ENCODE peak calls at places on chromosome 19, in four cellular contexts. One of them, this sample, is unnamed. For H3K4me1, the result is how much of the 10 kb centered on the place peaks cover.

GRCh38 chr19:28543244-28543776 is 669.6 kb downstream of the UQCRFS1 start:
- DNase-seq in Peyer's patch: no peak
- DNase-seq in naive thymus-derived CD4-positive, alpha-beta T cell: no peak
- DNase-seq in right lobe of liver: no peak
- DNase-seq in this sample: no peak

GRCh38 chr19:38666662-38667448 is 19.4 kb downstream of the ACTN4 start:
- DNase-seq in naive thymus-derived CD4-positive, alpha-beta T cell: no peak
- DNase-seq in right lobe of liver: no peak
- DNase-seq in Peyer's patch: no peak
- DNase-seq in this sample: peak

GRCh38 chr19:41206926-41207750 is 11.9 kb upstream of the AXL start:
- DNase-seq in Peyer's patch: no peak
- DNase-seq in right lobe of liver: no peak
- DNase-seq in naive thymus-derived CD4-positive, alpha-beta T cell: no peak
- DNase-seq in this sample: no peak

GRCh38 chr19:55836340-55836739 is at the start of gene NLRP4:
- DNase-seq in right lobe of liver: no peak
- DNase-seq in naive thymus-derived CD4-positive, alpha-beta T cell: no peak
- DNase-seq in Peyer's patch: no peak
- DNase-seq in this sample: no peak

GRCh38 chr19:44757057-44757734 is 8.7 kb downstream of the BCL3 start:
- DNase-seq in right lobe of liver: no peak
- DNase-seq in Peyer's patch: no peak
- DNase-seq in naive thymus-derived CD4-positive, alpha-beta T cell: no peak
- DNase-seq in this sample: no peak

GRCh38 chr19:3573162-3573857 is 566 bp downstream of the HMG20B start:
- DNase-seq in Peyer's patch: no peak
- DNase-seq in right lobe of liver: peak
- DNase-seq in naive thymus-derived CD4-positive, alpha-beta T cell: no peak
- DNase-seq in this sample: no peak

GRCh38 chr19:51761696-51762095 is 716 bp downstream of the FPR2 start:
- DNase-seq in right lobe of liver: no peak
- DNase-seq in Peyer's patch: no peak
- DNase-seq in naive thymus-derived CD4-positive, alpha-beta T cell: no peak
- DNase-seq in this sample: no peak

GRCh38 chr19:3046621-3047306 is 15.5 kb downstream of the TLE5 start:
- DNase-seq in naive thymus-derived CD4-positive, alpha-beta T cell: no peak
- DNase-seq in Peyer's patch: no peak
- DNase-seq in right lobe of liver: no peak
- DNase-seq in this sample: no peak

GRCh38 chr19:14347999-14348889 is 33.0 kb upstream of the ADGRE5 start:
- DNase-seq in naive thymus-derived CD4-positive, alpha-beta T cell: peak
- DNase-seq in right lobe of liver: peak
- DNase-seq in Peyer's patch: peak
- DNase-seq in this sample: peak

GRCh38 chr19:33125929-33126388 is 6.0 kb upstream of the WDR88 start:
- DNase-seq in Peyer's patch: peak
- DNase-seq in right lobe of liver: no peak
- DNase-seq in naive thymus-derived CD4-positive, alpha-beta T cell: peak
- DNase-seq in this sample: peak

GRCh38 chr19:37309834-37310575 is 60.9 kb upstream of the ZNF527 start:
- DNase-seq in right lobe of liver: no peak
- DNase-seq in Peyer's patch: no peak
- DNase-seq in naive thymus-derived CD4-positive, alpha-beta T cell: no peak
- DNase-seq in this sample: peak

GRCh38 chr19:58089846-58090245 is 8.2 kb downstream of the ZSCAN18 start:
- DNase-seq in naive thymus-derived CD4-positive, alpha-beta T cell: no peak
- DNase-seq in Peyer's patch: no peak
- DNase-seq in right lobe of liver: no peak
- DNase-seq in this sample: no peak

GRCh38 chr19:49873834-49874233 is 3.3 kb downstream of the AKT1S1 start:
- DNase-seq in naive thymus-derived CD4-positive, alpha-beta T cell: no peak
- DNase-seq in Peyer's patch: no peak
- DNase-seq in right lobe of liver: no peak
- DNase-seq in this sample: no peak

GRCh38 chr19:32020538-32020937 is 324.9 kb upstream of the ZNF507 start:
- DNase-seq in Peyer's patch: no peak
- DNase-seq in right lobe of liver: no peak
- DNase-seq in naive thymus-derived CD4-positive, alpha-beta T cell: no peak
- DNase-seq in this sample: no peak

GRCh38 chr19:46719629-46720515 is 3.0 kb upstream of the PRKD2 start:
- DNase-seq in naive thymus-derived CD4-positive, alpha-beta T cell: no peak
- DNase-seq in Peyer's patch: no peak
- DNase-seq in right lobe of liver: no peak
- DNase-seq in this sample: no peak

GRCh38 chr19:23310729-23311211 is 60.6 kb upstream of the ZNF724 start:
- DNase-seq in naive thymus-derived CD4-positive, alpha-beta T cell: no peak
- DNase-seq in Peyer's patch: no peak
- DNase-seq in right lobe of liver: no peak
- DNase-seq in this sample: no peak

GRCh38 chr19:435707-436412 is 25.0 kb downstream of the SHC2 start:
- DNase-seq in Peyer's patch: no peak
- DNase-seq in right lobe of liver: no peak
- DNase-seq in naive thymus-derived CD4-positive, alpha-beta T cell: no peak
- DNase-seq in this sample: no peak

GRCh38 chr19:10736916-10737551 is 19.2 kb downstream of the DNM2 start:
- DNase-seq in Peyer's patch: no peak
- DNase-seq in right lobe of liver: no peak
- DNase-seq in naive thymus-derived CD4-positive, alpha-beta T cell: no peak
- DNase-seq in this sample: no peak

GRCh38 chr19:55684946-55685681 is 10.1 kb downstream of the EPN1 start:
- DNase-seq in Peyer's patch: no peak
- DNase-seq in right lobe of liver: peak
- DNase-seq in naive thymus-derived CD4-positive, alpha-beta T cell: no peak
- DNase-seq in this sample: no peak

GRCh38 chr19:39341122-39341719 is 1.0 kb upstream of the SAMD4B start:
- DNase-seq in Peyer's patch: peak
- DNase-seq in naive thymus-derived CD4-positive, alpha-beta T cell: no peak
- DNase-seq in right lobe of liver: peak
- DNase-seq in this sample: no peak

GRCh38 chr19:46579286-46579944 is 21.7 kb upstream of the CALM3 start:
- DNase-seq in Peyer's patch: no peak
- DNase-seq in right lobe of liver: no peak
- DNase-seq in naive thymus-derived CD4-positive, alpha-beta T cell: no peak
- DNase-seq in this sample: peak

GRCh38 chr19:39915101-39915847 is 19.2 kb downstream of the FCGBP start:
- DNase-seq in right lobe of liver: no peak
- DNase-seq in Peyer's patch: no peak
- DNase-seq in naive thymus-derived CD4-positive, alpha-beta T cell: no peak
- DNase-seq in this sample: no peak

GRCh38 chr19:19826875-19827274 is 5.3 kb upstream of the ZNF506 start:
- DNase-seq in Peyer's patch: no peak
- DNase-seq in naive thymus-derived CD4-positive, alpha-beta T cell: no peak
- DNase-seq in right lobe of liver: no peak
- DNase-seq in this sample: no peak

GRCh38 chr19:33902802-33903488 is 106.3 kb downstream of the KCTD15 start:
- DNase-seq in right lobe of liver: no peak
- DNase-seq in naive thymus-derived CD4-positive, alpha-beta T cell: no peak
- DNase-seq in Peyer's patch: no peak
- DNase-seq in this sample: no peak

GRCh38 chr19:41548954-41549688 is 26.8 kb upstream of the CEACAM21 start:
- DNase-seq in right lobe of liver: no peak
- DNase-seq in Peyer's patch: peak
- DNase-seq in naive thymus-derived CD4-positive, alpha-beta T cell: peak
- DNase-seq in this sample: peak

GRCh38 chr19:10620786-10621185 is 4.6 kb upstream of the SLC44A2 start:
- DNase-seq in naive thymus-derived CD4-positive, alpha-beta T cell: no peak
- DNase-seq in right lobe of liver: no peak
- DNase-seq in Peyer's patch: no peak
- DNase-seq in this sample: no peak

GRCh38 chr19:49200238-49200862 is 42.8 kb downstream of the TRPM4 start:
- DNase-seq in Peyer's patch: no peak
- DNase-seq in naive thymus-derived CD4-positive, alpha-beta T cell: no peak
- DNase-seq in right lobe of liver: no peak
- DNase-seq in this sample: no peak

GRCh38 chr19:51421229-51422052 is 4.0 kb upstream of the SIGLEC10 start:
- DNase-seq in Peyer's patch: no peak
- DNase-seq in right lobe of liver: no peak
- DNase-seq in naive thymus-derived CD4-positive, alpha-beta T cell: no peak
- DNase-seq in this sample: no peak

GRCh38 chr19:39449116-39449797 is 3.9 kb downstream of the SUPT5H start:
- DNase-seq in naive thymus-derived CD4-positive, alpha-beta T cell: no peak
- DNase-seq in Peyer's patch: no peak
- DNase-seq in right lobe of liver: no peak
- DNase-seq in this sample: no peak

GRCh38 chr19:45231891-45232290 is 13.3 kb downstream of the EXOC3L2 start:
- DNase-seq in right lobe of liver: no peak
- DNase-seq in naive thymus-derived CD4-positive, alpha-beta T cell: no peak
- DNase-seq in Peyer's patch: no peak
- DNase-seq in this sample: no peak

DNA sequence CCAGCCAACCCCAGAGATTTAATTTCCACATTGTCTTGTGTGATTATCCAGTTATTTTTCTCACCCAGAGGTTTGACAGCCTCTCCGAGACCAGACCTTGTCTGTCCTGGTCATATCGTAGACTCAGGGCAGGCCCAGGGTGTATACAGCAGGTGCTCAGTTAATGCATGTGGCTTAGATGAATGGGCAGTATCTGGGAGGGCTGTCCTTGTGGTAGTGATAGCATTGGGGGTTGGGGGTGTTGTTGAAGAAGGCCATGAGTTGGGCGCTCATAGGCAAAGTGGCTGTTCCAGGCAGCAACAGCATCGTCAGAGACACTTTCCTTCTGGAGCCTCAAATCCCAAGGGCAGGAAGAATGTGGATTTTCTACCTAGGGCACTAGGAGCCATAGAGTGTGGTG is 16.9 kb downstream of the MAST3 start:
- DNase-seq in Peyer's patch: no peak
- DNase-seq in naive thymus-derived CD4-positive, alpha-beta T cell: no peak
- DNase-seq in right lobe of liver: no peak
- DNase-seq in this sample: no peak
- H3K27ac ChIP-seq in Peyer's patch: no peak
- H3K27ac ChIP-seq in naive thymus-derived CD4-positive, alpha-beta T cell: no peak
- H3K27ac ChIP-seq in right lobe of liver: no peak
- H3K27ac ChIP-seq in this sample: no peak

DNA sequence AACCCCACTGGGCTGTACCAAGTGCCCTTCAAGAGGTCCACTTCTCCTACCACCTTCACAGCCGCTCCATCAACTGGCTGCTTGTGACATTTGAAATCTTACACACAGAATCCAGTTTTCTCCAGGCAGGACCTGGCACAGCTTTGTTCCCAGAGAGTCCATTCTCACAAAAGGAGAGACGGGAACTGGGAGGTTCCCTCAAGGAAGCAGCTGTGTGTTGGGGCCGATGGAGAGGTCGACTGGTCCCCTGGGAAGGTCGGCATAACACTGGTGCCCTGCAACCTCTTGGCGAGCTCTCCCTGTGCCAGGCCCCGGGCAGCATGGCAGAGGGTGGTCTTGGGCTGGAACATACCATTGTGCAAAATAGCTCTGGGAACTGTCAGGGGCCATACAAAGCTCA is 21.5 kb downstream of the ELL start:
- DNase-seq in right lobe of liver: no peak
- DNase-seq in Peyer's patch: no peak
- DNase-seq in naive thymus-derived CD4-positive, alpha-beta T cell: no peak
- DNase-seq in this sample: no peak
- H3K4me1 ChIP-seq in right lobe of liver: under half
- H3K4me1 ChIP-seq in Peyer's patch: under half
- H3K4me1 ChIP-seq in naive thymus-derived CD4-positive, alpha-beta T cell: under half
- H3K4me1 ChIP-seq in this sample: half or more

GRCh38 chr19:1907563-1908363 is 2.6 kb downstream of the ADAT3 start:
- DNase-seq in naive thymus-derived CD4-positive, alpha-beta T cell: no peak
- DNase-seq in right lobe of liver: no peak
- DNase-seq in Peyer's patch: no peak
- DNase-seq in this sample: no peak

GRCh38 chr19:1905071-1905862 is at the start of the genes ADAT3 and SCAMP4:
- DNase-seq in Peyer's patch: peak
- DNase-seq in right lobe of liver: peak
- DNase-seq in naive thymus-derived CD4-positive, alpha-beta T cell: peak
- DNase-seq in this sample: peak

GRCh38 chr19:1904385-1905070 is 671 bp upstream of the ADAT3 start:
- DNase-seq in right lobe of liver: no peak
- DNase-seq in Peyer's patch: peak
- DNase-seq in naive thymus-derived CD4-positive, alpha-beta T cell: no peak
- DNase-seq in this sample: no peak

GRCh38 chr19:1906985-1907562 is 1.9 kb downstream of the ADAT3 start:
- DNase-seq in naive thymus-derived CD4-positive, alpha-beta T cell: no peak
- DNase-seq in Peyer's patch: no peak
- DNase-seq in right lobe of liver: no peak
- DNase-seq in this sample: no peak

GRCh38 chr19:1905863-1906375 is 720 bp downstream of the ADAT3 start:
- DNase-seq in naive thymus-derived CD4-positive, alpha-beta T cell: no peak
- DNase-seq in Peyer's patch: no peak
- DNase-seq in right lobe of liver: no peak
- DNase-seq in this sample: no peak
- H3K27ac ChIP-seq in naive thymus-derived CD4-positive, alpha-beta T cell: peak
- H3K27ac ChIP-seq in Peyer's patch: peak
- H3K27ac ChIP-seq in right lobe of liver: peak
- H3K27ac ChIP-seq in this sample: peak

DNA sequence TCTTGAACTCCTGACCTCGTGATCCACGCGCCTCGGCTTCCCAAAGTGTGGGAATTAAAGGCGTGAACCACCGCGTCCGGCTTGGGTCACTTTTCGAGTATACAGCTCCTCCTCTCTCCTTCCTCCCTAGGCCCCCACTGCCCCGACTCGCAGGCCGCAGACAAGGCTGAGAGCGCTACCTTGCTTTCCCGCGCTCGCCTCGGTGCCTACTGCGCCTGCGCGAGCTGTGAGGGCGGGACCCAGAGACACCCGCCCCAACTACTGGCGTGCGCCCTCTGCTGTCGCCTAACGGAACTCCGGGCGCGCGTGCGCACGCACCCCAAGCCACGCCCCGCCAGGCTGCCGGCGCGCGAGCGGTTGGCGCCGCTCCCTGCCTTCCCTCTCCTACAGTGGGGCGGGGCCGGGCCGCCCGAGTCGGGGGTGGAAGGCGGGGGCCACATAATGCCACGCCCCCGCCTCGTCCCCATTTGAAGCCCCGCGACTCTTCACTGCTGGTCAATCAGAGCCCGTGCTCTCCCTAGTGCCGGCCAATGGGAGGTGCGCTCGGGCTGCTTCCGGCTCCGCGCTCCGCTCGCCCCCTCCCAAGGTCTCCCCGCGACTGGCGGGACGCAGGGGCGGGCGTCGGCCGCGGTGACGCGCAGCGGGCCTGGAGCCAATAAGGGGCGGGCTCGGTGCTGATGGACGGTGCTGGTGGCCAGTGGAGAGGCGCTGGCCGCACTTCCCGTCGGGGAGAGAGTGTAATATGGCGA is at the start of gene RAB8A:
- DNase-seq in Peyer's patch: peak
- DNase-seq in right lobe of liver: peak
- DNase-seq in naive thymus-derived CD4-positive, alpha-beta T cell: peak
- DNase-seq in this sample: peak
- H3K4me1 ChIP-seq in Peyer's patch: under half
- H3K4me1 ChIP-seq in right lobe of liver: under half
- H3K4me1 ChIP-seq in naive thymus-derived CD4-positive, alpha-beta T cell: under half
- H3K4me1 ChIP-seq in this sample: under half

GRCh38 chr19:17406887-17407196 is 1.4 kb upstream of the BST2 start:
- DNase-seq in Peyer's patch: no peak
- DNase-seq in naive thymus-derived CD4-positive, alpha-beta T cell: no peak
- DNase-seq in right lobe of liver: no peak
- DNase-seq in this sample: no peak
- H3K27ac ChIP-seq in Peyer's patch: peak
- H3K27ac ChIP-seq in naive thymus-derived CD4-positive, alpha-beta T cell: peak
- H3K27ac ChIP-seq in right lobe of liver: peak
- H3K27ac ChIP-seq in this sample: peak

This sample was measured in CD4-positive, CD25-positive, alpha-beta regulatory T cell.